ENCODE peak calls at places on chromosome 3, in ten cellular contexts. Z is G401; F is foreskin melanocyte; W is ureter; V is stimulated activated CD4-positive, alpha-beta T cell treated with anti-CD3 and anti-CD28 coated beads, Interleukin-2, amount 100 ng/mL, for 48 hours; M is NCI-H2171 treated with DMSO at 0.1 percent for 48 hours; X is upper lobe of right lung; B is head of caudate nucleus; J is transverse colon; U is globus pallidus. Y is an unnamed sample.

GRCh38 chr3:100982710-100983109 is 10.5 kb downstream of the ABI3BP start:
- DNase-seq in Z (no peak), F (no peak), W (peak), V (no peak), M (no peak), X (peak), B (peak), J (peak), U (peak), Y (no peak)

GRCh38 chr3:121660356-121661171 is at the start of gene HCLS1:
- DNase-seq in Z (no peak), F (no peak), W (peak), V (peak), M (no peak), X (peak), B (peak), J (peak), U (peak), Y (peak)

GRCh38 chr3:150783334-150783733 is 20.4 kb upstream of the SIAH2 start:
- DNase-seq in Z (no peak), F (no peak), W (no peak), V (no peak), M (no peak), X (no peak), B (no peak), J (no peak), U (no peak), Y (no peak)

GRCh38 chr3:161142486-161142885 is 37.3 kb upstream of the B3GALNT1 start:
- DNase-seq in Z (no peak), F (no peak), W (no peak), V (no peak), M (no peak), X (no peak), B (no peak), J (no peak), U (no peak), Y (no peak)

GRCh38 chr3:8962226-8962861 is 928 bp downstream of the RAD18 start:
- DNase-seq in Z (no peak), F (no peak), W (no peak), V (no peak), M (no peak), X (no peak), B (no peak), J (no peak), U (no peak), Y (no peak)

GRCh38 chr3:175983369-175983768 is 1124.2 kb downstream of the NAALADL2 start:
- DNase-seq in Z (no peak), F (no peak), W (no peak), V (no peak), M (no peak), X (no peak), B (no peak), J (no peak), U (no peak), Y (no peak)

GRCh38 chr3:13051066-13051465 is 22.2 kb downstream of the IQSEC1 start:
- DNase-seq in Z (no peak), F (no peak), W (no peak), V (no peak), M (no peak), X (no peak), B (no peak), J (no peak), U (no peak), Y (no peak)

GRCh38 chr3:13073042-13073906 is at the start of gene IQSEC1:
- DNase-seq in Z (peak), F (peak), W (peak), V (peak), M (peak), X (peak), B (peak), J (peak), U (peak), Y (peak)

GRCh38 chr3:107285197-107285596 is 92.0 kb upstream of the CCDC54 start:
- DNase-seq in Z (no peak), F (no peak), W (no peak), V (no peak), M (no peak), X (no peak), B (no peak), J (no peak), U (no peak), Y (no peak)

GRCh38 chr3:147431746-147432145 is 22.6 kb downstream of the ZIC1 start:
- DNase-seq in Z (peak), F (no peak), W (no peak), V (no peak), M (no peak), X (no peak), B (no peak), J (no peak), U (no peak), Y (no peak)

GRCh38 chr3:189530822-189531221 is 100.4 kb upstream of the TP63 start:
- DNase-seq in Z (no peak), F (no peak), W (no peak), V (no peak), M (no peak), X (no peak), B (no peak), J (no peak), U (no peak), Y (no peak)

GRCh38 chr3:182802413-182802812 is 9.1 kb downstream of the ATP11B start:
- DNase-seq in Z (no peak), F (no peak), W (no peak), V (no peak), M (no peak), X (no peak), B (no peak), J (no peak), U (no peak), Y (no peak)

GRCh38 chr3:102980379-102980726 is 545.5 kb downstream of the ZPLD1 start:
- DNase-seq in Z (no peak), F (no peak), W (no peak), V (no peak), M (no peak), X (no peak), B (no peak), J (no peak), U (no peak), Y (no peak)

GRCh38 chr3:183823963-183824362 is 1.4 kb downstream of the MAP6D1 start:
- DNase-seq in Z (peak), F (no peak), W (no peak), V (no peak), M (peak), X (no peak), B (no peak), J (no peak), U (no peak), Y (no peak)

GRCh38 chr3:52770581-52771333 is at the start of gene NEK4:
- DNase-seq in Z (peak), F (peak), W (peak), V (peak), M (peak), X (peak), B (peak), J (peak), U (peak), Y (peak)

GRCh38 chr3:136817448-136817847 is 1.5 kb upstream of the SLC35G2 start:
- DNase-seq in Z (peak), F (peak), W (no peak), V (no peak), M (no peak), X (no peak), B (peak), J (no peak), U (peak), Y (no peak)

GRCh38 chr3:10434144-10434937 is 71.0 kb downstream of the ATP2B2 start:
- DNase-seq in Z (no peak), F (no peak), W (no peak), V (no peak), M (no peak), X (no peak), B (no peak), J (no peak), U (no peak), Y (no peak)

GRCh38 chr3:156351783-156352182 is 203.1 kb downstream of the SSR3 start:
- DNase-seq in Z (no peak), F (no peak), W (no peak), V (no peak), M (no peak), X (no peak), B (no peak), J (no peak), U (no peak), Y (no peak)

GRCh38 chr3:1139071-1139470 is 46.2 kb downstream of the CNTN6 start:
- DNase-seq in Z (no peak), F (no peak), W (no peak), V (no peak), M (no peak), X (no peak), B (no peak), J (no peak), U (no peak), Y (no peak)

GRCh38 chr3:14459384-14459783 is 57.0 kb downstream of the SLC6A6 start:
- DNase-seq in Z (no peak), F (no peak), W (no peak), V (no peak), M (no peak), X (no peak), B (no peak), J (no peak), U (no peak), Y (no peak)

GRCh38 chr3:160400048-160400630 is 689 bp downstream of the SMC4 start:
- DNase-seq in Z (peak), F (peak), W (peak), V (peak), M (peak), X (peak), B (peak), J (peak), U (peak), Y (peak)

GRCh38 chr3:163175970-163176369 is 1679.4 kb downstream of the OTOL1 start:
- DNase-seq in Z (no peak), F (no peak), W (no peak), V (no peak), M (no peak), X (no peak), B (no peak), J (no peak), U (no peak), Y (no peak)

GRCh38 chr3:154615451-154615850 is 185.5 kb upstream of the GPR149 start:
- DNase-seq in Z (no peak), F (no peak), W (no peak), V (no peak), M (no peak), X (no peak), B (no peak), J (no peak), U (no peak), Y (no peak)

GRCh38 chr3:188330138-188330537 is 176.2 kb downstream of the LPP start:
- DNase-seq in Z (no peak), F (no peak), W (no peak), V (no peak), M (no peak), X (no peak), B (no peak), J (no peak), U (no peak), Y (no peak)

GRCh38 chr3:136070953-136071949 is 105.7 kb downstream of the PPP2R3A start:
- DNase-seq in Z (peak), F (peak), W (no peak), V (no peak), M (peak), X (no peak), B (peak), J (no peak), U (peak), Y (no peak)

Y was measured in activated CD8-positive, alpha-beta T cell treated with anti-CD3 and anti-CD28 coated beads, Interleukin-2, amount 10 ng/mL, durations not matched to agents 7 days and 5 days.